ENCODE peak calls at places on chromosomes 6 and 20, in ten cellular contexts. J is ureter, K is RWPE1, W is GM23248, X is NCI-H460, G is adrenal gland, A is NCI-H1105, B is skeletal muscle cell, P is neural crest cell, F is RKO. O is an unnamed sample.

GRCh38 chr6:154830771-154831170 is 97.6 kb downstream of the SCAF8 start:
- DNase-seq in W (peak; percentile 48), J (no peak), B (no peak), F (no peak), P (no peak), G (no peak), X (no peak), K (no peak), A (no peak), O (no peak)

GRCh38 chr6:114176726-114177125 is 166.1 kb downstream of the HS3ST5 start:
- DNase-seq in A (no peak), W (no peak), P (no peak), J (no peak), G (no peak), X (no peak), F (no peak), K (no peak), B (no peak), O (no peak)

GRCh38 chr20:56072165-56072564 is 66.8 kb upstream of the CBLN4 start:
- DNase-seq in A (no peak), F (no peak), G (no peak), P (no peak), K (no peak), W (no peak), X (no peak), J (no peak), B (no peak), O (no peak)

GRCh38 chr20:44068780-44069191 is 118.2 kb downstream of the JPH2 start:
- DNase-seq in B (no peak), K (no peak), W (no peak), P (no peak), A (no peak), G (peak; percentile 40), J (peak; percentile 41), F (no peak), X (no peak), O (peak; percentile 52)

GRCh38 chr20:63431944-63432343 is 40.5 kb downstream of the KCNQ2 start:
- DNase-seq in X (no peak), J (no peak), W (no peak), G (no peak), A (no peak), B (no peak), K (no peak), F (no peak), P (no peak), O (no peak)

GRCh38 chr20:33685328-33686007 is 717 bp downstream of the E2F1 start:
- DNase-seq in F (peak; percentile 79), A (peak; percentile 18), P (peak; percentile 64), K (peak; percentile 80), W (peak; percentile 60), X (no peak), G (peak; percentile 58), B (no peak), J (no peak), O (no peak)

GRCh38 chr6:156687875-156688549 is 89.2 kb upstream of the ARID1B start:
- DNase-seq in B (no peak), J (no peak), G (peak; percentile 71), A (no peak), P (peak; percentile 8), F (no peak), W (peak; percentile 62), X (no peak), K (no peak), O (no peak)

GRCh38 chr6:13471184-13471583 is 16.2 kb downstream of the GFOD1 start:
- DNase-seq in W (no peak), K (no peak), F (no peak), P (no peak), X (no peak), A (no peak), J (no peak), G (no peak), B (no peak), O (no peak)

GRCh38 chr20:56986476-56986875 is 280.0 kb downstream of the BMP7 start:
- DNase-seq in F (no peak), B (no peak), G (no peak), J (no peak), X (no peak), K (no peak), A (no peak), W (no peak), P (no peak), O (no peak)

GRCh38 chr6:22248513-22249308 is 48.1 kb downstream of the PRL start:
- DNase-seq in F (no peak), A (no peak), X (peak; percentile 93), J (no peak), K (peak; percentile 4), G (no peak), B (peak; percentile 41), P (no peak), W (peak; percentile 38), O (no peak)

GRCh38 chr6:90336591-90336990 is 39.9 kb upstream of the BACH2 start:
- DNase-seq in W (no peak), X (no peak), G (no peak), K (no peak), B (no peak), F (no peak), P (no peak), A (no peak), J (no peak), O (no peak)

GRCh38 chr20:445514-446336 is 16.6 kb downstream of the TBC1D20 start:
- DNase-seq in W (no peak), J (no peak), G (no peak), X (no peak), F (no peak), K (no peak), A (no peak), P (no peak), B (no peak), O (no peak)